ENCODE peak calls at places on chromosomes 1 and 21, in nine cellular contexts. U is psoas muscle, T is cardiac muscle cell, M is fibroblast of lung, Y is tibial nerve, E is IMR-90, W is ascending aorta, B is Panc1, O is esophagus muscularis mucosa. I is an unnamed sample. For H3K4me1, the result is how much of the 10 kb centered on the place peaks cover.

GRCh38 chr1:225508538-225509375 is 80.9 kb upstream of the LBR start:
- DNase-seq in U (no peak), T (peak), M (peak), Y (peak), E (peak), W (peak), B (peak), O (no peak), I (no peak)

GRCh38 chr1:155466617-155466972 is 96.0 kb downstream of the ASH1L start:
- DNase-seq in U (no peak), T (no peak), M (no peak), Y (no peak), E (no peak), W (no peak), B (no peak), O (no peak), I (no peak)

GRCh38 chr1:180131510-180131909 is 23.2 kb upstream of the QSOX1 start:
- DNase-seq in U (no peak), T (peak), M (peak), Y (no peak), E (peak), W (no peak), B (no peak), O (no peak), I (no peak)

GRCh38 chr1:218266356-218266755 is 18.7 kb upstream of the RRP15 start:
- DNase-seq in U (no peak), T (peak), M (peak), Y (no peak), E (peak), W (no peak), B (no peak), O (no peak), I (no peak)

GRCh38 chr21:26850116-26850643 is 5.0 kb upstream of the ADAMTS1 start:
- DNase-seq in U (no peak), T (peak), M (peak), Y (no peak), E (peak), W (no peak), B (no peak), O (no peak), I (no peak)

GRCh38 chr1:15758537-15758936 is at the start of gene FBLIM1:
- DNase-seq in U (no peak), T (peak), M (peak), Y (no peak), E (no peak), W (no peak), B (no peak), O (no peak), I (peak)

GRCh38 chr1:113809651-113810602 is 2.3 kb downstream of the RSBN1 start:
- DNase-seq in U (no peak), T (no peak), M (peak), Y (no peak), E (peak), W (no peak), B (no peak), O (no peak), I (no peak)

GRCh38 chr1:62247391-62248168 is 52.9 kb downstream of the L1TD1 start:
- DNase-seq in U (no peak), T (no peak), M (no peak), Y (no peak), E (no peak), W (no peak), B (no peak), O (no peak), I (peak)

GRCh38 chr1:40363721-40364120 is 9.8 kb upstream of the SMAP2 start:
- DNase-seq in U (no peak), T (no peak), M (no peak), Y (no peak), E (no peak), W (no peak), B (no peak), O (no peak), I (no peak)

GRCh38 chr1:116483481-116484309 is 87.1 kb downstream of the CD58 start:
- DNase-seq in U (no peak), T (peak), M (no peak), Y (no peak), E (peak), W (no peak), B (no peak), O (no peak), I (peak)

GRCh38 chr1:46369542-46370213 is 24.4 kb upstream of the FAAH start:
- DNase-seq in U (no peak), T (peak), M (no peak), Y (no peak), E (peak), W (no peak), B (no peak), O (no peak), I (no peak)

GRCh38 chr1:198153103-198153502 is 3.7 kb upstream of the NEK7 start:
- DNase-seq in U (peak), T (peak), M (peak), Y (peak), E (peak), W (peak), B (no peak), O (no peak), I (no peak)

GRCh38 chr1:244112646-244113045 is 61.6 kb downstream of the ZBTB18 start:
- DNase-seq in U (no peak), T (peak), M (peak), Y (no peak), E (peak), W (no peak), B (no peak), O (no peak), I (no peak)

GRCh38 chr1:9731051-9731537 is 79.6 kb downstream of the PIK3CD start:
- DNase-seq in U (no peak), T (no peak), M (no peak), Y (no peak), E (no peak), W (no peak), B (no peak), O (no peak), I (no peak)

GRCh38 chr1:246012271-246012854 is 494.7 kb downstream of the SMYD3 start:
- DNase-seq in U (no peak), T (peak), M (peak), Y (no peak), E (peak), W (no peak), B (peak), O (no peak), I (no peak)

GRCh38 chr1:210321131-210321530 is 7.6 kb upstream of the HHAT start:
- DNase-seq in U (no peak), T (no peak), M (no peak), Y (no peak), E (no peak), W (no peak), B (no peak), O (no peak), I (no peak)

GRCh38 chr1:4702464-4702863 is 48.1 kb downstream of the AJAP1 start:
- DNase-seq in U (no peak), T (no peak), M (no peak), Y (no peak), E (no peak), W (no peak), B (no peak), O (no peak), I (no peak)

GRCh38 chr1:54980046-54980527 is 341 bp upstream of the TMEM61 start:
- DNase-seq in U (no peak), T (no peak), M (no peak), Y (no peak), E (no peak), W (peak), B (no peak), O (no peak), I (no peak)

GRCh38 chr1:23057301-23057700 is 38.0 kb downstream of the KDM1A start:
- DNase-seq in U (no peak), T (no peak), M (peak), Y (no peak), E (no peak), W (no peak), B (no peak), O (no peak), I (no peak)

GRCh38 chr1:44689447-44689765 is 14.9 kb downstream of the ARMH1 start:
- DNase-seq in U (no peak), T (no peak), M (no peak), Y (no peak), E (no peak), W (no peak), B (no peak), O (no peak), I (no peak)

GRCh38 chr1:242454262-242455051 is 70.0 kb downstream of the PLD5 start:
- DNase-seq in U (no peak), T (peak), M (peak), Y (no peak), E (peak), W (no peak), B (peak), O (peak), I (no peak)

GRCh38 chr1:150272379-150272840 is at the start of gene C1orf54:
- DNase-seq in U (peak), T (peak), M (peak), Y (peak), E (peak), W (peak), B (no peak), O (no peak), I (no peak)

GRCh38 chr1:29812397-29813135 is 576.2 kb downstream of the PTPRU start:
- DNase-seq in U (no peak), T (no peak), M (no peak), Y (no peak), E (no peak), W (peak), B (no peak), O (no peak), I (peak)

GRCh38 chr1:8026976-8027747 is 1.1 kb upstream of the ERRFI1 start:
- DNase-seq in U (peak), T (peak), M (peak), Y (no peak), E (peak), W (peak), B (no peak), O (no peak), I (peak)

GRCh38 chr21:36388076-36388475 is 2.9 kb downstream of the CHAF1B start:
- DNase-seq in U (no peak), T (no peak), M (no peak), Y (no peak), E (no peak), W (no peak), B (no peak), O (no peak), I (no peak)

GRCh38 chr1:53754484-53755312 is 15.7 kb upstream of the GLIS1 start:
- DNase-seq in U (no peak), T (peak), M (peak), Y (peak), E (peak), W (no peak), B (no peak), O (no peak), I (no peak)

GRCh38 chr1:10540277-10541005 is 65.7 kb downstream of the PEX14 start:
- DNase-seq in U (no peak), T (peak), M (peak), Y (no peak), E (peak), W (no peak), B (no peak), O (no peak), I (no peak)

GRCh38 chr1:185157599-185158469 is 867 bp downstream of the SWT1 start:
- DNase-seq in U (no peak), T (no peak), M (peak), Y (peak), E (peak), W (no peak), B (no peak), O (no peak), I (no peak)

GRCh38 chr1:206693029-206693428 is 8.3 kb downstream of the MAPKAPK2 start:
- DNase-seq in U (peak), T (peak), M (peak), Y (no peak), E (peak), W (peak), B (no peak), O (no peak), I (no peak)

GRCh38 chr21:30634906-30635305 is at the start of gene KRTAP20-2:
- DNase-seq in U (no peak), T (no peak), M (no peak), Y (no peak), E (no peak), W (no peak), B (no peak), O (no peak), I (no peak)

GRCh38 chr1:147627435-147628110 is 42.8 kb downstream of the ACP6 start:
- DNase-seq in U (peak), T (peak), M (peak), Y (peak), E (peak), W (peak), B (peak), O (no peak), I (peak)

GRCh38 chr1:145959957-145960467 is 2.2 kb upstream of the LIX1L start:
- DNase-seq in U (no peak), T (no peak), M (no peak), Y (no peak), E (no peak), W (no peak), B (no peak), O (no peak), I (no peak)

GRCh38 chr21:46144464-46145070 is 10.8 kb downstream of the FTCD start:
- DNase-seq in U (peak), T (no peak), M (no peak), Y (no peak), E (no peak), W (no peak), B (no peak), O (no peak), I (no peak)

GRCh38 chr21:46142581-46143473 is 12.6 kb downstream of the FTCD start:
- DNase-seq in U (peak), T (no peak), M (no peak), Y (no peak), E (no peak), W (no peak), B (no peak), O (no peak), I (no peak)

GRCh38 chr21:46145159-46145839 is 10.1 kb downstream of the FTCD start:
- DNase-seq in U (peak), T (no peak), M (no peak), Y (no peak), E (no peak), W (no peak), B (no peak), O (no peak), I (no peak)

GRCh38 chr21:46139686-46140085 is 15.7 kb downstream of the FTCD start:
- DNase-seq in U (no peak), T (no peak), M (no peak), Y (no peak), E (no peak), W (no peak), B (no peak), O (no peak), I (no peak)

DNA sequence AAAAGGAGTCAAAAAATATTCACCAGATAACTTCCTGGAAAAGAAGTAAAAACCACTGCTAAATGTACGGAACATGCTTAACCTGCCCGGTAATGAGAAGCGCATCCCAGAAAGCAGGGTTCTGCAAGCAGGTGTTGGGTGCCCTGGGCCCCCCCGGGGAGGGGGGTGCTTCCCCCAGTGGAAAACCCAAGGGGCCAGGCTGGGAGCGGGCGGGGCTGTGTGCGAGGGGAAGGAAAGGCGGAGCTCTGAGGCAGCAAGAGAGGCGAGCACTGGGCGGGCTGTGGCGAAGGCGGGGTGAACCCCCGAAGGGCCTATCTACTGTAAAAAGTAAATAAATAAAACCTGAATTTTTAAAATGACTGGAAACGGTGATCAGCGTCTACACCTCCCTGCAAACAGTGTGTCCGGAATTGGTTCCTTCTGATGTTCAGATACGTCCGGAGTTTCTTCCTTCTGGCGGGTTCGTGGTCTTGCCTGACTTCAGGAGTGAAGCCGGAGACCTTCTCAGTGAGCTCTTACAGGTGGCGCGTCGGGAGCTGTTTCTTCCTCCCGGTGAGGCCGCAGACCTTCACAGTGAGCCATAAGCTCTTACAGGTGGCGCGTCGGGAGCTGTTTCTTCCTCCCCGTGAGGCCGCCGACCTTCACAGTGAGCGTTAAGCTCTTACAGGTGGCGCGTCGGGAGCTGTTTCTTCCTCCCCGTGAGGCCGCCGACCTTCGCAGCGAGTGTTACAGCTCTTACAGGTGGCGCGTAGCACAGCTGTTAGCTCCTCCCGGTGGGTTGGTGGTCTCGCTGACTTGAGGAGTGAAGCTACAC is 13.4 kb downstream of the FTCD start:
- DNase-seq in U (peak), T (no peak), M (no peak), Y (no peak), E (no peak), W (no peak), B (no peak), O (no peak), I (peak)
- H3K4me1 ChIP-seq in U (under half), T (under half), M (under half), Y (under half), E (under half), W (under half), B (under half), O (under half), I (under half)

DNA sequence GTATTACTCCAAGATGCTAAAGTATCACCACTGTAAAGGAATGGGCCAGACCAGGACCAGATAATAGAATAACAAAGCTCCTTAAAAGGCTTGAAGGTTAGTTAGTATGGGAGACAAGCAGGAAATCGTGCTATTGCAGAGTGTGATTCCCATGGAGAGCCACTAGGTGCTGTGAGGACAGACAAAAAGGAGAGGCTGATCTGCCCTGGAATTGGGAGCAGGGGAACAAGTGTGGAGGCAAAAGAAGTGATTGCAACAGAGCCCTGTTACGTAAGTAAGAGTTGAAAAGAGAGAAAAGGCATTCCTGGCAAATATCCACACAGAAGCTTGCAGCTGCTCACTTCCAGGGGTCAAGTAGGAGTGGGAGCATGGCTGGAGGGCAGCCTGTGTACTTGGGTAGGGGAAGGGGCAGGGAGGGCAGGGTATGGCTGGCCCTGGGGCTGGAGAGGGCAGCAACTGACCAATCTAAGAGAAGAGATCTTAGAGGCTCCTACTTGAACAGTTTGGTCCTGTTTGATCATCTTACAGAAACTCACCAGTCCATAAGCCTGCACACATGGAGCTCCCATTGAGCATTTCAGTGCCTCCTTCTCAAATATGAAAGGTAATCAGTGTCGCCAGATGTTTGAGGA is 207.7 kb upstream of the GJB5 start:
- DNase-seq in U (no peak), T (no peak), M (no peak), Y (no peak), E (no peak), W (no peak), B (no peak), O (peak), I (peak)
- TF ChIP-seq CTCF in U (no peak), T (no peak), M (no peak), Y (no peak), E (no peak), W (no peak), B (no peak), O (no peak), I (no peak)

GRCh38 chr1:200487650-200488049 is 77.8 kb upstream of the ZNF281 start:
- DNase-seq in U (no peak), T (peak), M (no peak), Y (no peak), E (no peak), W (no peak), B (no peak), O (no peak), I (peak)
- H3K4me1 ChIP-seq in U (under half), T (under half), M (under half), Y (under half), E (under half), W (under half), B (under half), O (under half), I (under half)

GRCh38 chr1:203168256-203168786 is 7.3 kb downstream of the MYBPH start:
- DNase-seq in U (peak), T (no peak), M (no peak), Y (no peak), E (no peak), W (no peak), B (no peak), O (no peak), I (no peak)

GRCh38 chr1:203167026-203167912 is 8.4 kb downstream of the MYBPH start:
- DNase-seq in U (no peak), T (no peak), M (no peak), Y (no peak), E (no peak), W (no peak), B (no peak), O (no peak), I (no peak)

GRCh38 chr1:203166192-203166940 is 9.3 kb downstream of the MYBPH start:
- DNase-seq in U (no peak), T (no peak), M (no peak), Y (no peak), E (no peak), W (no peak), B (no peak), O (no peak), I (peak)

GRCh38 chr1:203168991-203169390 is 6.6 kb downstream of the MYBPH start:
- DNase-seq in U (no peak), T (no peak), M (no peak), Y (no peak), E (no peak), W (no peak), B (no peak), O (no peak), I (no peak)

GRCh38 chr1:203167913-203168200 is 7.8 kb downstream of the MYBPH start:
- DNase-seq in U (no peak), T (no peak), M (no peak), Y (no peak), E (no peak), W (no peak), B (no peak), O (no peak), I (no peak)
- TF ChIP-seq CTCF in U (no peak), T (no peak), M (no peak), Y (no peak), E (no peak), W (no peak), B (no peak), O (no peak), I (no peak)

DNA sequence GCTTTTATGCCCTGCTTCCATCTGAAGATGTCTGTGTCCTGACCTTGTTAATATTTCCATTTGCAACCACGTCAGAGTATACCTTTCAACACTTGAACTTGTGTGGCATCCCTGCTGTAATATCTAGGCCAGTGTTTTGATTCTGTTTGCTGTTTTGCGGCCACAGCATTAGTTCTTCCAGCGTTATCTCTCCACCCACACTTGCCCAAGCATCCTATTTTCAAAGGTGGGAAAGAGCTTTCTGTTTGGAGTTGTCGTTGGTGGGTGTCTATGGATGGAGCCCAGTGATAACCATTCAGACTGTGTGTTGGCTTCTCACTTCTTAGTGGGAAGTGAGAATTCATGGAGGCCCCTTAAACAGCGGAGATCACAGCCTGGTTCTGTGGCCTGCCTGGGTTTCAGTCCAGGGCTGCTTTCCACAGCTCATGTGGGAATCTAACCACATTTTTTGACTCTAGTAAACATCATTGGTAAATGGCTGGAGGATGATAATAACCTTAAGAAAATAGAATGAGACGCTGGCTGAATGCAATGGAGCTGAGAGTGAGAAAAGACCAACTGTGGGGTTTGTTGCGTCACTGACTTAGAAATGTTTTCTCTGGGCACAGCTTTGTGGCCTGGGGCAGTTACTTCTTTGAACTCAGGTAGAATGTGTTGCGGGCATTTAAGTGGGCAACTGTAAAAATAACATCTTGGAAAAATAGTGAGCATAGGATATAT is 7.6 kb downstream of the TENT5C start:
- DNase-seq in U (no peak), T (peak), M (peak), Y (no peak), E (no peak), W (peak), B (no peak), O (no peak), I (no peak)
- H3K4me1 ChIP-seq in U (half or more), T (under half), M (under half), Y (under half), E (under half), W (under half), B (under half), O (under half), I (under half)